ENCODE peak calls at places on chromosomes 5 and 9, in six cellular contexts. One of them, this sample, is unnamed.

GRCh38 chr5:107672212-107673105 is 1.7 kb upstream of the EFNA5 start:
- DNase-seq in aorta: peak; percentile 87
- DNase-seq in PC-9: peak; percentile 88
- DNase-seq in upper lobe of right lung: peak; percentile 91
- DNase-seq in NT2/D1: peak; percentile 90
- DNase-seq in CD4-positive, alpha-beta memory T cell: no peak
- DNase-seq in this sample: peak; percentile 95

GRCh38 chr5:24621809-24622208 is 23.0 kb downstream of the CDH10 start:
- DNase-seq in NT2/D1: no peak
- DNase-seq in CD4-positive, alpha-beta memory T cell: no peak
- DNase-seq in aorta: peak; percentile 64
- DNase-seq in PC-9: no peak
- DNase-seq in upper lobe of right lung: no peak
- DNase-seq in this sample: peak; percentile 62

GRCh38 chr5:127088226-127088625 is 14.9 kb upstream of the C5orf63 start:
- DNase-seq in CD4-positive, alpha-beta memory T cell: no peak
- DNase-seq in aorta: no peak
- DNase-seq in PC-9: peak; percentile 17
- DNase-seq in NT2/D1: no peak
- DNase-seq in upper lobe of right lung: no peak
- DNase-seq in this sample: no peak

GRCh38 chr5:163571755-163572154 is 66.3 kb downstream of the MAT2B start:
- DNase-seq in CD4-positive, alpha-beta memory T cell: no peak
- DNase-seq in NT2/D1: no peak
- DNase-seq in upper lobe of right lung: no peak
- DNase-seq in PC-9: peak; percentile 4
- DNase-seq in aorta: no peak
- DNase-seq in this sample: peak; percentile 15

GRCh38 chr9:107246259-107247254 is 36.5 kb upstream of the RAD23B start:
- DNase-seq in PC-9: no peak
- DNase-seq in aorta: no peak
- DNase-seq in CD4-positive, alpha-beta memory T cell: peak; percentile 2
- DNase-seq in upper lobe of right lung: no peak
- DNase-seq in NT2/D1: no peak
- DNase-seq in this sample: peak; percentile 59

GRCh38 chr9:100227636-100228035 is 125.1 kb downstream of the TEX10 start:
- DNase-seq in NT2/D1: no peak
- DNase-seq in aorta: no peak
- DNase-seq in PC-9: no peak
- DNase-seq in CD4-positive, alpha-beta memory T cell: no peak
- DNase-seq in upper lobe of right lung: no peak
- DNase-seq in this sample: no peak

GRCh38 chr9:131981116-131981847 is 98.4 kb downstream of the MED27 start:
- DNase-seq in aorta: no peak
- DNase-seq in PC-9: no peak
- DNase-seq in upper lobe of right lung: no peak
- DNase-seq in NT2/D1: no peak
- DNase-seq in CD4-positive, alpha-beta memory T cell: no peak
- DNase-seq in this sample: no peak

GRCh38 chr5:50853151-50853550 is 186.7 kb downstream of the PARP8 start:
- DNase-seq in CD4-positive, alpha-beta memory T cell: no peak
- DNase-seq in aorta: peak; percentile 67
- DNase-seq in upper lobe of right lung: no peak
- DNase-seq in PC-9: no peak
- DNase-seq in NT2/D1: no peak
- DNase-seq in this sample: no peak

GRCh38 chr9:88258012-88258411 is 119.7 kb upstream of the SPATA31C2 start:
- DNase-seq in aorta: peak; percentile 76
- DNase-seq in PC-9: no peak
- DNase-seq in NT2/D1: no peak
- DNase-seq in upper lobe of right lung: no peak
- DNase-seq in CD4-positive, alpha-beta memory T cell: no peak
- DNase-seq in this sample: no peak

GRCh38 chr5:2023196-2023595 is 140.5 kb upstream of the IRX4 start:
- DNase-seq in NT2/D1: no peak
- DNase-seq in upper lobe of right lung: no peak
- DNase-seq in CD4-positive, alpha-beta memory T cell: no peak
- DNase-seq in aorta: no peak
- DNase-seq in PC-9: no peak
- DNase-seq in this sample: no peak

GRCh38 chr5:141822134-141822533 is 56.1 kb downstream of the PCDH1 start:
- DNase-seq in CD4-positive, alpha-beta memory T cell: no peak
- DNase-seq in PC-9: no peak
- DNase-seq in NT2/D1: no peak
- DNase-seq in aorta: peak; percentile 68
- DNase-seq in upper lobe of right lung: no peak
- DNase-seq in this sample: peak; percentile 89

GRCh38 chr5:72845889-72846288 is 29.4 kb downstream of the TNPO1 start:
- DNase-seq in PC-9: no peak
- DNase-seq in aorta: no peak
- DNase-seq in NT2/D1: no peak
- DNase-seq in upper lobe of right lung: no peak
- DNase-seq in CD4-positive, alpha-beta memory T cell: no peak
- DNase-seq in this sample: no peak

GRCh38 chr9:131112374-131113159 is 12.8 kb upstream of the NUP214 start:
- DNase-seq in aorta: no peak
- DNase-seq in PC-9: peak; percentile 25
- DNase-seq in CD4-positive, alpha-beta memory T cell: no peak
- DNase-seq in NT2/D1: no peak
- DNase-seq in upper lobe of right lung: peak; percentile 37
- DNase-seq in this sample: no peak

GRCh38 chr9:28206280-28206679 is 633.0 kb upstream of the C9orf72 start:
- DNase-seq in upper lobe of right lung: no peak
- DNase-seq in PC-9: no peak
- DNase-seq in CD4-positive, alpha-beta memory T cell: no peak
- DNase-seq in aorta: no peak
- DNase-seq in NT2/D1: no peak
- DNase-seq in this sample: no peak

GRCh38 chr5:75894482-75894881 is 177.2 kb upstream of the POC5 start:
- DNase-seq in PC-9: no peak
- DNase-seq in upper lobe of right lung: no peak
- DNase-seq in CD4-positive, alpha-beta memory T cell: no peak
- DNase-seq in NT2/D1: no peak
- DNase-seq in aorta: no peak
- DNase-seq in this sample: no peak

GRCh38 chr9:132125944-132126720 is 35.7 kb upstream of the NTNG2 start:
- DNase-seq in PC-9: no peak
- DNase-seq in aorta: no peak
- DNase-seq in CD4-positive, alpha-beta memory T cell: no peak
- DNase-seq in upper lobe of right lung: no peak
- DNase-seq in NT2/D1: no peak
- DNase-seq in this sample: no peak

GRCh38 chr5:83482961-83483360 is 11.4 kb downstream of the VCAN start:
- DNase-seq in CD4-positive, alpha-beta memory T cell: no peak
- DNase-seq in NT2/D1: no peak
- DNase-seq in PC-9: no peak
- DNase-seq in aorta: no peak
- DNase-seq in upper lobe of right lung: no peak
- DNase-seq in this sample: no peak

GRCh38 chr5:139788294-139788875 is 7.2 kb upstream of the PSD2 start:
- DNase-seq in aorta: no peak
- DNase-seq in NT2/D1: no peak
- DNase-seq in upper lobe of right lung: no peak
- DNase-seq in PC-9: no peak
- DNase-seq in CD4-positive, alpha-beta memory T cell: no peak
- DNase-seq in this sample: no peak

GRCh38 chr9:98204692-98205091 is 12.3 kb upstream of the CORO2A start:
- DNase-seq in NT2/D1: no peak
- DNase-seq in upper lobe of right lung: no peak
- DNase-seq in PC-9: no peak
- DNase-seq in aorta: no peak
- DNase-seq in CD4-positive, alpha-beta memory T cell: no peak
- DNase-seq in this sample: no peak

GRCh38 chr5:92424785-92425426 is 1041.8 kb upstream of the ARRDC3 start:
- DNase-seq in PC-9: no peak
- DNase-seq in aorta: no peak
- DNase-seq in upper lobe of right lung: no peak
- DNase-seq in NT2/D1: no peak
- DNase-seq in CD4-positive, alpha-beta memory T cell: no peak
- DNase-seq in this sample: no peak

GRCh38 chr5:136108131-136108739 is 24.4 kb upstream of the SMAD5 start:
- DNase-seq in PC-9: no peak
- DNase-seq in CD4-positive, alpha-beta memory T cell: no peak
- DNase-seq in upper lobe of right lung: no peak
- DNase-seq in NT2/D1: no peak
- DNase-seq in aorta: no peak
- DNase-seq in this sample: no peak

GRCh38 chr5:125372694-125373621 is 626.5 kb upstream of the ZNF608 start:
- DNase-seq in NT2/D1: peak; percentile 62
- DNase-seq in aorta: no peak
- DNase-seq in upper lobe of right lung: no peak
- DNase-seq in CD4-positive, alpha-beta memory T cell: no peak
- DNase-seq in PC-9: no peak
- DNase-seq in this sample: peak; percentile 47

GRCh38 chr9:35908484-35909125 is 685 bp upstream of the SPAAR start:
- DNase-seq in CD4-positive, alpha-beta memory T cell: no peak
- DNase-seq in aorta: no peak
- DNase-seq in NT2/D1: no peak
- DNase-seq in PC-9: no peak
- DNase-seq in upper lobe of right lung: no peak
- DNase-seq in this sample: no peak

GRCh38 chr5:121055586-121055985 is 591.5 kb downstream of the PRR16 start:
- DNase-seq in upper lobe of right lung: no peak
- DNase-seq in aorta: no peak
- DNase-seq in NT2/D1: no peak
- DNase-seq in PC-9: no peak
- DNase-seq in CD4-positive, alpha-beta memory T cell: no peak
- DNase-seq in this sample: no peak
- H3K4me1 ChIP-seq in upper lobe of right lung: no peaks in the 10 kb centered on the region
- H3K4me1 ChIP-seq in aorta: no peaks in the 10 kb centered on the region
- H3K4me1 ChIP-seq in NT2/D1: no peaks in the 10 kb centered on the region
- H3K4me1 ChIP-seq in PC-9: no peaks in the 10 kb centered on the region
- H3K4me1 ChIP-seq in CD4-positive, alpha-beta memory T cell: no peaks in the 10 kb centered on the region
- H3K4me1 ChIP-seq in this sample: peaks cover 15% of the 10 kb centered on the region

DNA sequence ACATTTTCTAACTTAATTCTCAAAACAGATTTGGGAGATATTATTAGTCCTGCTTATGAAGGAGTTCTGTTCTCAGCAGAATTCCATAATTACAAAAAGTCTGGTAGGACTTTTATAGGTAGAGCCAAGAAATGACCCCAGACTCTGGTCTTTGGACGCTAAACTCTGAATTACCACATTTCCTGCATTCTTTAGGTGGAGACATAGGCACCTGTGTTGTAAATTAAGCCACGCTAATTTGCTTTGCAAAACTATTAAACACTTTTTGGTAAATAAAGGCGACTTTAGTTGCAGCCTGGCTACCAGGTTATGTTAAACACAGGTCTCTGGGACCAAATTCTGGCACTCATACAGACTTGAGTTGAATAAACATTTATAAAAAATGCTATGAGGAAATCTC is 77.7 kb downstream of the C9orf152 start:
- DNase-seq in upper lobe of right lung: no peak
- DNase-seq in CD4-positive, alpha-beta memory T cell: no peak
- DNase-seq in aorta: no peak
- DNase-seq in PC-9: no peak
- DNase-seq in NT2/D1: no peak
- DNase-seq in this sample: no peak
- H3K4me1 ChIP-seq in upper lobe of right lung: peaks cover 45% of the 10 kb centered on the region
- H3K4me1 ChIP-seq in CD4-positive, alpha-beta memory T cell: no peaks in the 10 kb centered on the region
- H3K4me1 ChIP-seq in aorta: peaks cover 4% of the 10 kb centered on the region
- H3K4me1 ChIP-seq in PC-9: peaks cover 60% of the 10 kb centered on the region
- H3K4me1 ChIP-seq in NT2/D1: peaks cover 11% of the 10 kb centered on the region
- H3K4me1 ChIP-seq in this sample: no peaks in the 10 kb centered on the region

DNA sequence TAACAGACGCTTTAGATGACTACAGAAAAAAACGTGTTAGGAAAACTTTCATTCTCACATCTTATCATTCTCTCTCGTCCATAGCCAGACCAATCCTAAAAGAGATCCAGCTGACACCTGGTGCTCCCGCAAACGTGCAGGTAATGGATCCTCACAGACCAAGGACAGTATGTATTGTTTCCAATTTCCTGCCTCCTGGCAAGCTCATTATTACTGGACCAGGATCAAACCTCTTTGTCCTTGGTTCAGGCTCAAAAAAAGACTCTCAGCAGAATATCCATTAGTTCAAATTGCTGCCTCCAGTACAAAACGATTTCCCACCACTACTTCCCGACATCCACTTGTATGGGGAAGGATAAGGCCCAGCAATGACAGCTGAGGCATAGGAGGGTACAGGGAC is 62.4 kb downstream of the SERINC5 start:
- DNase-seq in NT2/D1: no peak
- DNase-seq in upper lobe of right lung: no peak
- DNase-seq in CD4-positive, alpha-beta memory T cell: no peak
- DNase-seq in aorta: no peak
- DNase-seq in PC-9: no peak
- DNase-seq in this sample: no peak
- H3K4me1 ChIP-seq in NT2/D1: peaks cover 10% of the 10 kb centered on the region
- H3K4me1 ChIP-seq in upper lobe of right lung: peaks cover 38% of the 10 kb centered on the region
- H3K4me1 ChIP-seq in CD4-positive, alpha-beta memory T cell: peaks cover 92% of the 10 kb centered on the region
- H3K4me1 ChIP-seq in aorta: peaks cover 14% of the 10 kb centered on the region
- H3K4me1 ChIP-seq in PC-9: peaks cover 23% of the 10 kb centered on the region
- H3K4me1 ChIP-seq in this sample: peaks cover 20% of the 10 kb centered on the region

DNA sequence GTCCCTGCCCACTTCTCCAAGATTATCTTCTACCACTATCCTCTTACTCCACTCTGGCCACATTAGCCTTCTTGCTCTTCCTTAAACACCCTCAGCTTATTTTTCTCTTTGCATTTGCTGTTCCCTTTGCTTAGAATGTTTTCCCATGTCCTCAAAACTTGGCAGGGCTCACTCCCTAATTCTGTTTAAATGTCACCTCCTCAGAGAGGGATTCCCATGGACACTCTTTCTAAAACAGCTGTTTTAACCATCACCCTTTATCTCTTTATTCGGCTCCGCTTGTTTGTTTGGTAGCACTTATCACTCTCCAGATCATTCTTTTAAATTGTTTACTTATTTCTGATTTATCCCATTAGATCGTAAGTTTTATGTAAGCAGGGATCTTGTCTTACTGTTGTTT is 278.5 kb downstream of the CWC27 start:
- DNase-seq in NT2/D1: no peak
- DNase-seq in PC-9: no peak
- DNase-seq in upper lobe of right lung: no peak
- DNase-seq in CD4-positive, alpha-beta memory T cell: no peak
- DNase-seq in aorta: no peak
- DNase-seq in this sample: no peak
- H3K4me1 ChIP-seq in NT2/D1: no peaks in the 10 kb centered on the region
- H3K4me1 ChIP-seq in PC-9: no peaks in the 10 kb centered on the region
- H3K4me1 ChIP-seq in upper lobe of right lung: no peaks in the 10 kb centered on the region
- H3K4me1 ChIP-seq in CD4-positive, alpha-beta memory T cell: no peaks in the 10 kb centered on the region
- H3K4me1 ChIP-seq in aorta: no peaks in the 10 kb centered on the region
- H3K4me1 ChIP-seq in this sample: no peaks in the 10 kb centered on the region

GRCh38 chr9:121360975-121361374 is 9.1 kb downstream of the STOM start:
- DNase-seq in aorta: no peak
- DNase-seq in NT2/D1: no peak
- DNase-seq in PC-9: no peak
- DNase-seq in upper lobe of right lung: no peak
- DNase-seq in CD4-positive, alpha-beta memory T cell: no peak
- DNase-seq in this sample: no peak
- H3K4me1 ChIP-seq in aorta: peaks cover 7% of the 10 kb centered on the region
- H3K4me1 ChIP-seq in NT2/D1: no peaks in the 10 kb centered on the region
- H3K4me1 ChIP-seq in PC-9: peaks cover 20% of the 10 kb centered on the region
- H3K4me1 ChIP-seq in upper lobe of right lung: peaks cover 99% of the 10 kb centered on the region
- H3K4me1 ChIP-seq in CD4-positive, alpha-beta memory T cell: peaks cover 89% of the 10 kb centered on the region
- H3K4me1 ChIP-seq in this sample: peaks cover 25% of the 10 kb centered on the region

DNA sequence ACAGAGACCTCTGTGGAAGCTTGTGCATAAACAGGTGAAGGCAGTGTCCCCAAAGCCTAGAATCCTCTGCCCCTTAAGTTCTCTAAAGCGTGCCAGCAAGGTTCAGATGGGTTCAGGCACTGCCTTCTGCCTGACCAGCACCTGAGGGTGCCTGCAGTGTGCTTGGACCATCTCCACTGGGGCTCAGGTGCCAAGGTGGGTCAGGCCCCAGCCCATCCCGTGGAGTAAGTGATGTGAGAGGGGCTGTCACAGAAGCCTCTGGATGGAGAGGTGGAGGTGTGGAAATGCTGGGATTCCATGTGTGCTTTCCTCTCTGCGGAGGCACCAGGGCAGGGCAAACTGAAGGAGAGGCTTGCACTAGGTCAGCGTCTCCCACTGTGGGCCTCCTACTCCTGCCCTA is 118.5 kb downstream of the DAB2IP start:
- DNase-seq in PC-9: no peak
- DNase-seq in aorta: no peak
- DNase-seq in NT2/D1: no peak
- DNase-seq in upper lobe of right lung: no peak
- DNase-seq in CD4-positive, alpha-beta memory T cell: no peak
- DNase-seq in this sample: no peak
- H3K4me1 ChIP-seq in PC-9: peaks cover 12% of the 10 kb centered on the region
- H3K4me1 ChIP-seq in aorta: peaks cover 3% of the 10 kb centered on the region
- H3K4me1 ChIP-seq in NT2/D1: no peaks in the 10 kb centered on the region
- H3K4me1 ChIP-seq in upper lobe of right lung: peaks cover 8% of the 10 kb centered on the region
- H3K4me1 ChIP-seq in CD4-positive, alpha-beta memory T cell: no peaks in the 10 kb centered on the region
- H3K4me1 ChIP-seq in this sample: no peaks in the 10 kb centered on the region

This sample was measured in BE2C.